ENCODE peak calls at places on chromosomes 3 and 15, in ten cellular contexts. L is HFFc6; D is SHP77; Z is HCT116; X is activated T-helper 1 cell treated with anti-CD3 and anti-CD28 coated beads, Interleukin-2, amount 50 U/mL, for 16 hours; F is activated gamma-delta T cell treated with Interleukin-2 at 50 U/mL for 16 hours; W is hypothalamus; P is activated CD4-positive, alpha-beta T cell treated with anti-CD3 and anti-CD28 coated beads, Interleukin-2, amount 50 U/mL, for 4 hours; N is NCI-H774; I is H54. U is an unnamed sample.

GRCh38 chr3:143443851-143444331 is 324.3 kb downstream of the CHST2 start:
- DNase-seq in N (no peak), P (peak; percentile 8), F (no peak), I (peak; percentile 51), L (peak; percentile 93), D (no peak), X (no peak), W (no peak), Z (peak; percentile 77), U (no peak)

GRCh38 chr3:153614131-153614530 is 452.1 kb downstream of the RAP2B start:
- DNase-seq in P (no peak), Z (no peak), X (no peak), I (no peak), F (no peak), D (no peak), W (no peak), L (no peak), N (no peak), U (no peak)

GRCh38 chr15:33150516-33150915 is 44.0 kb downstream of the FMN1 start:
- DNase-seq in P (no peak), N (no peak), D (no peak), I (no peak), W (no peak), X (no peak), F (no peak), Z (no peak), L (no peak), U (no peak)

GRCh38 chr3:114650808-114651207 is 357.0 kb downstream of the TIGIT start:
- DNase-seq in X (no peak), I (no peak), Z (peak; percentile 88), W (no peak), F (no peak), D (no peak), L (peak; percentile 54), N (no peak), P (no peak), U (no peak)

GRCh38 chr15:98943609-98944111 is 63.9 kb downstream of the PGPEP1L start:
- DNase-seq in I (no peak), Z (no peak), F (no peak), X (no peak), L (peak; percentile 11), N (no peak), D (no peak), W (no peak), P (no peak), U (no peak)

GRCh38 chr3:114496466-114496865 is 202.6 kb downstream of the TIGIT start:
- DNase-seq in L (no peak), F (no peak), N (no peak), I (no peak), D (no peak), W (no peak), X (no peak), Z (no peak), P (no peak), U (no peak)

GRCh38 chr3:83523470-83524073 is 1435.2 kb upstream of the CADM2 start:
- DNase-seq in I (peak; percentile 7), P (no peak), L (no peak), W (no peak), X (no peak), N (no peak), Z (no peak), D (peak; percentile 73), F (no peak), U (peak; percentile 36)

GRCh38 chr3:51388286-51389029 is 2.6 kb upstream of the RBM15B start:
- DNase-seq in P (no peak), X (no peak), D (peak; percentile 8), Z (peak; percentile 26), W (no peak), L (peak; percentile 22), N (no peak), I (no peak), F (no peak), U (no peak)

GRCh38 chr3:140972833-140973232 is 31.2 kb downstream of the SLC25A36 start:
- DNase-seq in D (no peak), W (no peak), L (peak; percentile 26), I (no peak), P (no peak), N (no peak), F (no peak), Z (no peak), X (no peak), U (no peak)

GRCh38 chr15:89888214-89888804 is 5.5 kb downstream of the AP3S2 start:
- DNase-seq in N (no peak), X (no peak), F (no peak), D (peak; percentile 7), P (no peak), I (no peak), W (no peak), Z (peak; percentile 48), L (peak; percentile 86), U (no peak)

GRCh38 chr3:69809076-69809835 is 70.0 kb downstream of the MITF start:
- DNase-seq in I (no peak), D (no peak), Z (no peak), L (no peak), P (no peak), N (no peak), X (no peak), W (no peak), F (no peak), U (no peak)

GRCh38 chr3:77191640-77192039 is 151.7 kb downstream of the ROBO2 start:
- DNase-seq in I (no peak), F (no peak), W (no peak), N (no peak), P (no peak), Z (no peak), L (no peak), D (no peak), X (no peak), U (no peak)

GRCh38 chr3:84536916-84537315 is 421.9 kb upstream of the CADM2 start:
- DNase-seq in F (no peak), I (no peak), P (no peak), X (no peak), Z (no peak), D (no peak), N (no peak), L (no peak), W (no peak), U (no peak)

GRCh38 chr3:29301332-29302011 is 20.6 kb downstream of the RBMS3 start:
- DNase-seq in X (no peak), L (no peak), I (no peak), Z (no peak), N (no peak), F (no peak), W (no peak), P (no peak), D (no peak), U (no peak)

GRCh38 chr3:93855406-93855805 is 118.3 kb downstream of the PROS1 start:
- DNase-seq in W (no peak), P (no peak), L (no peak), F (no peak), I (no peak), Z (no peak), N (no peak), X (no peak), D (no peak), U (no peak)

GRCh38 chr3:45412731-45413130 is 24.4 kb downstream of the LARS2 start:
- DNase-seq in N (no peak), P (no peak), X (no peak), F (no peak), W (no peak), L (no peak), Z (no peak), D (no peak), I (no peak), U (no peak)

GRCh38 chr3:184636774-184637316 is 75.0 kb downstream of the MAGEF1 start:
- DNase-seq in Z (no peak), W (no peak), F (no peak), L (peak; percentile 70), N (no peak), X (no peak), P (no peak), I (peak; percentile 32), D (no peak), U (no peak)

GRCh38 chr3:106004841-106005240 is 136.0 kb upstream of the CBLB start:
- DNase-seq in W (no peak), N (no peak), Z (no peak), F (no peak), P (no peak), I (no peak), X (no peak), L (no peak), D (no peak), U (no peak)

GRCh38 chr3:196322-197153 is at the start of gene CHL1:
- DNase-seq in P (no peak), N (peak; percentile 12), L (no peak), D (no peak), I (no peak), X (no peak), W (peak; percentile 37), F (no peak), Z (no peak), U (no peak)

GRCh38 chr3:97949743-97950142 is 22.5 kb downstream of the RIOX2 start:
- DNase-seq in P (no peak), I (no peak), L (no peak), N (no peak), D (no peak), X (no peak), W (no peak), F (no peak), Z (no peak), U (no peak)

GRCh38 chr15:31483053-31483923 is 156.7 kb downstream of the KLF13 start:
- DNase-seq in W (no peak), L (no peak), P (peak; percentile 42), F (peak; percentile 44), X (no peak), N (no peak), D (no peak), Z (no peak), I (no peak), U (no peak)

GRCh38 chr3:125067225-125067624 is 11.4 kb upstream of the HEG1 start:
- DNase-seq in L (no peak), I (no peak), N (no peak), X (no peak), P (no peak), F (no peak), W (no peak), D (no peak), Z (no peak), U (no peak)

GRCh38 chr3:149487598-149488197 is 13.2 kb downstream of the TM4SF4 start:
- DNase-seq in P (no peak), N (no peak), I (no peak), W (no peak), F (peak; percentile 15), Z (peak; percentile 61), X (no peak), D (peak; percentile 54), L (no peak), U (no peak)